ENCODE peak calls at places on chromosome 22, in seven cellular contexts. R, Q, A, S, O, W and J are unnamed samples.

GRCh38 chr22:25114369-25115362 is 85.0 kb upstream of the CRYBB3 start:
- DNase-seq in R (no peak), Q (no peak), A (no peak), S (no peak), O (no peak), W (no peak), J (peak)

GRCh38 chr22:35769974-35770373 is 52.3 kb downstream of the APOL5 start:
- DNase-seq in R (no peak), Q (no peak), A (no peak), S (no peak), O (no peak), W (no peak), J (no peak)

GRCh38 chr22:29400576-29400975 is 12.2 kb upstream of the AP1B1 start:
- DNase-seq in R (no peak), Q (no peak), A (peak), S (no peak), O (no peak), W (no peak), J (no peak)

GRCh38 chr22:23181763-23182288 is 1.5 kb downstream of the BCR start:
- DNase-seq in R (no peak), Q (no peak), A (no peak), S (no peak), O (no peak), W (no peak), J (no peak)

GRCh38 chr22:42509548-42509947 is 10.0 kb downstream of the RRP7A start:
- DNase-seq in R (no peak), Q (no peak), A (no peak), S (no peak), O (no peak), W (no peak), J (no peak)

GRCh38 chr22:17199131-17199731 is 20.0 kb downstream of the ADA2 start:
- DNase-seq in R (no peak), Q (no peak), A (no peak), S (no peak), O (no peak), W (no peak), J (no peak)

GRCh38 chr22:39663751-39664150 is 93.2 kb downstream of the CACNA1I start:
- DNase-seq in R (no peak), Q (no peak), A (no peak), S (peak), O (no peak), W (no peak), J (no peak)

GRCh38 chr22:35467788-35468187 is 67.8 kb downstream of the MCM5 start:
- DNase-seq in R (no peak), Q (peak), A (peak), S (peak), O (peak), W (no peak), J (peak)

GRCh38 chr22:40412441-40412840 is 42.0 kb downstream of the SGSM3 start:
- DNase-seq in R (no peak), Q (no peak), A (no peak), S (no peak), O (no peak), W (no peak), J (no peak)

GRCh38 chr22:40120783-40121182 is 56.9 kb upstream of the TNRC6B start:
- DNase-seq in R (no peak), Q (no peak), A (no peak), S (no peak), O (no peak), W (no peak), J (no peak)

GRCh38 chr22:42500164-42500835 is 19.3 kb downstream of the RRP7A start:
- DNase-seq in R (peak), Q (peak), A (peak), S (peak), O (peak), W (peak), J (peak)

GRCh38 chr22:24482586-24482985 is 12.5 kb upstream of the UPB1 start:
- DNase-seq in R (no peak), Q (no peak), A (no peak), S (no peak), O (no peak), W (no peak), J (no peak)

GRCh38 chr22:41564563-41564962 is 3.8 kb downstream of the CSDC2 start:
- DNase-seq in R (no peak), Q (no peak), A (no peak), S (no peak), O (no peak), W (no peak), J (no peak)

DNA sequence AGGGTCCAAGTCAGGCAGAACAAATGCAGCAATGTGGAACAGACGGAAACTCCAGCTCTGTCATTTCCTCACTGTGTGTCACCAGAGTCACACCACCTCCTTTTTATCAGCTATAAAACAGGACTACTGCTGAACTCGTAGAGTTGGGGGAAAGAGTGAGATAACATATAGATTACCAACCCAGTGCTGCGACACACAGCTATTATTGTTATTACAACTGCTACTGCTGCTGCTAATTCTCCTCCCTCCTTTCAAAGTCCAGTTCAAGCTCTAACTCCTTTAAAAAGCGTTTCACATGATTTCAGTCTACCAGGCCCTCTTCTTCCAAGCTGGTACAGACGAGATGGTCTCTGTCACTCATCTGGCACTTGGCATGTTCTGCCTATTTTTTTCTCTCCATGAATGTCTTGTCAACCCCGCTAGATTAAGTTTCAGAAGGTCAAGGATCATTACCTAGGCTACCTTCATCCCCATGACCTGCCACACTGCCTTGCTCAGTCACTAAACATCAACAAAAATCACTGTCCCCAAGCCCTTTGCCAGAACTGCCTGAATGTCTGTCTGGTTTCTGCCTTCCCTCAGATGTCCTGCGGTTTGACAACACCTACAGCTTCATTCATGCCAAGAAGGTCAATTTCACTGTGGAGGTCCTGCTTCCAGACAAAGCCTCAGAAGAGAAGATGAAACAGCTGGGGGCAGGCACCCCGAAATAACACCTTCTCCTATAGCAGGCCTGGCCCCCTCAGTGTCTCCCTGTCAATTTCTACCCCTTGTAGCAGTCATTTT is 3.7 kb upstream of the MTFP1 start:
- DNase-seq in R (no peak), Q (no peak), A (no peak), S (no peak), O (no peak), W (no peak), J (no peak)
- TF ChIP-seq POLR2A in R (no peak), Q (no peak), A (no peak), S (no peak), O (no peak), W (no peak), J (no peak)

GRCh38 chr22:36928181-36928580 is 14.8 kb downstream of the CSF2RB start:
- DNase-seq in R (no peak), Q (no peak), A (peak), S (no peak), O (no peak), W (no peak), J (no peak)
- TF ChIP-seq POLR2A in R (no peak), Q (no peak), A (no peak), S (no peak), O (no peak), W (no peak), J (no peak)

GRCh38 chr22:50525991-50526848 is 822 bp upstream of the SCO2 start:
- DNase-seq in R (peak), Q (peak), A (peak), S (peak), O (peak), W (no peak), J (peak)
- TF ChIP-seq POLR2A in R (peak), Q (no peak), A (no peak), S (no peak), O (no peak), W (no peak), J (peak)

GRCh38 chr22:38657248-38657909 is 941 bp downstream of the CBY1 start:
- DNase-seq in R (peak), Q (no peak), A (no peak), S (no peak), O (no peak), W (no peak), J (no peak)

GRCh38 chr22:38652858-38653257 is 3.3 kb downstream of the FAM227A start:
- DNase-seq in R (no peak), Q (no peak), A (no peak), S (no peak), O (no peak), W (no peak), J (no peak)

GRCh38 chr22:38655532-38656255 is 498 bp downstream of the FAM227A start:
- DNase-seq in R (no peak), Q (no peak), A (no peak), S (no peak), O (peak), W (no peak), J (no peak)

GRCh38 chr22:38653741-38654140 is 2.5 kb downstream of the FAM227A start:
- DNase-seq in R (no peak), Q (no peak), A (no peak), S (no peak), O (no peak), W (no peak), J (no peak)

GRCh38 chr22:38656256-38657148 is at the start of the genes CBY1 and FAM227A:
- DNase-seq in R (peak), Q (peak), A (peak), S (peak), O (peak), W (peak), J (peak)
- TF ChIP-seq POLR2A in R (peak), Q (no peak), A (no peak), S (no peak), O (peak), W (no peak), J (peak)

GRCh38 chr22:45226681-45227186 is 14.0 kb downstream of the KIAA0930 start:
- DNase-seq in R (no peak), Q (no peak), A (peak), S (peak), O (no peak), W (no peak), J (no peak)
- TF ChIP-seq POLR2A in R (no peak), Q (no peak), A (no peak), S (no peak), O (no peak), W (no peak), J (no peak)

GRCh38 chr22:44172370-44173108 is 8.2 kb upstream of the PARVG start:
- DNase-seq in R (no peak), Q (peak), A (peak), S (peak), O (peak), W (no peak), J (peak)
- TF ChIP-seq POLR2A in R (no peak), Q (no peak), A (no peak), S (no peak), O (no peak), W (no peak), J (no peak)

DNA sequence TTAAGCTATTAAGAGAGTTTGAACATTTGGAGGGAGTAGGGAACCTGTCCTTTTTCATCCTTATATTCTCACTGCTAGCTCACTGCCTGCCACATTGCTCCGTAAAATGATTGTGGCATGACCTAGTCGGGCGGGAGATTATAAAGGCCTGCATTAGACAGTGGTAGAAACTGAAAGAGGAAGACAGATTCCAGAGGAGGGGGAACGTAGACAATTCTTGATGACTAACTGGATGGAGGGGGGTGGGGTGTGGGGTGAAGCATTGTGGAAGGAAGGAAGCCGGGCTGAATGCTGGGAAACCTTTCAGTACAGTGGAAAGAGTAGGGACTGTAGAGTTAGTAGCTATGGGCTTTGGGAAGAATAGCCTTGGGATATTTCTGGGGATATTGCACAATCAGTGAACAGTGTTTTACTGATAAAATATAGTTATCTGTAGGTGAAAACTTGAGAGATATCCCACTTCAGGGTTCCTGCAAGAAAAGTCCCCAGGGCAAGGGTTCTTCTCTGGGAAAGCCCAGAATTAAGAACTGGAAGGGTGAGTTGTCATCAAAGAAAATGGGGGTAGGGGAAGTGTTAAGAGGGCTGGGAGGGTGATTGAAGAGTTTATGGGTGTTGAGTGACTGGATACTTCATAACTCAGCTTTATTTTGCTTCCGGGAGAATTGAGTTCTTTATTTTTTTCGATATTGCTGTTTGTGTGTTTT is 2.1 kb downstream of the MED15 start:
- DNase-seq in R (peak), Q (no peak), A (peak), S (peak), O (peak), W (no peak), J (peak)
- TF ChIP-seq POLR2A in R (no peak), Q (no peak), A (no peak), S (no peak), O (no peak), W (no peak), J (no peak)

DNA sequence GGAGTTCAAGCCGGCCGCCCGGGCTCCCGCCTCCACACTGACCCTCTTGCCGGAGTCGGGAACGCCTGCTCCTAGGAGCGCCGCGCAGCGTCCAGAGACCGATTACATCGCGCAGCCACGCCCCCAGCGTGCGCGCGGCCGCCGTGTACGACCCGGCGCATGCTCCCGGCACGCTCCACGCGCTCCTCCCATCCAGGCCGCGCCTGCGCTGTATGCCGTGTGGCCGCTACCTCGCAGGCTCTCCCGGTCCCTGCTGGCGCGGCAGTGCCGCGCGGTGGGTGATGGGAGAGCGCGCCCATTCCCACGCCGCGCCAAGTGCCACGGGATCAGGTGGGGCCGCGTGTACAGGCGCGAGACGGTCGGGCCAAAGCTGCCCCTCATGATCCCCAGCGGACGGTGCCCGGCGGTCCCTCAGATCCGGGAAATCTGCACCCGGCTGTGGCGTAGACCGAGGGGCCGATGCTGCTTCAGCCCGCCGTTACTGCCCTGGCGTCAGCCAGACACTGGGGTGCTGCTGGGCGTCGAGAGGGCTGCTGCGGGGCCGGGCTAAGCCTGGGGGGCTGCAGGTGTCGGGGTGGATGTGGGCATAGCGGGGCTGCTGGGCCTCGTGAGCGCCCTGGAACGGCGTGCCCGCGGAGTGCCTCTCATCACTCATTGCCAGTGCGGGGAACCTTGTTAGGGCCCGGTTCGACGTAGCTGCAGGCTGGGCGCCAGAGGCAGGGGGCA is at the start of the genes GNB1L and RTL10:
- DNase-seq in R (peak), Q (peak), A (peak), S (peak), O (peak), W (peak), J (peak)
- TF ChIP-seq POLR2A in R (peak), Q (no peak), A (no peak), S (no peak), O (peak), W (peak), J (peak)